ENCODE peak calls at places on chromosomes 5 and 9, in four cellular contexts. D is right atrium auricular region, T is iris pigment epithelial cell, Y is fibroblast of mammary gland. X is an unnamed sample.

GRCh38 chr5:72070519-72070918 is 36.8 kb upstream of the MAP1B start:
- DNase-seq in D (no peak), T (no peak), Y (no peak), X (no peak)

GRCh38 chr5:175003531-175003930 is 279.1 kb downstream of the MSX2 start:
- DNase-seq in D (no peak), T (no peak), Y (no peak), X (no peak)

GRCh38 chr5:115616892-115617291 is 8.9 kb downstream of the TMED7 start:
- DNase-seq in D (no peak), T (no peak), Y (no peak), X (no peak)

GRCh38 chr9:9100070-9100469 is 1300.5 kb upstream of the DMAC1 start:
- DNase-seq in D (no peak), T (no peak), Y (no peak), X (no peak)

GRCh38 chr9:123373447-123373923 is 17.5 kb downstream of the CRB2 start:
- DNase-seq in D (no peak), T (no peak), Y (no peak), X (no peak)

GRCh38 chr5:72041643-72042042 is 65.6 kb upstream of the MAP1B start:
- DNase-seq in D (no peak), T (no peak), Y (no peak), X (no peak)

GRCh38 chr9:9229269-9229668 is 1383.5 kb downstream of the PTPRD start:
- DNase-seq in D (no peak), T (no peak), Y (peak), X (no peak)

GRCh38 chr9:17425379-17425778 is 153.5 kb upstream of the SH3GL2 start:
- DNase-seq in D (no peak), T (no peak), Y (no peak), X (no peak)

GRCh38 chr9:13900449-13900848 is 413.5 kb downstream of the NFIB start:
- DNase-seq in D (no peak), T (no peak), Y (no peak), X (peak)

GRCh38 chr9:89426389-89426961 is 71.4 kb downstream of the SEMA4D start:
- DNase-seq in D (no peak), T (no peak), Y (no peak), X (no peak)

GRCh38 chr9:69193685-69194032 is 19.6 kb downstream of the TJP2 start:
- DNase-seq in D (no peak), T (no peak), Y (no peak), X (no peak)

GRCh38 chr5:172770374-172770674 is 671 bp downstream of the DUSP1 start:
- DNase-seq in D (no peak), T (no peak), Y (no peak), X (no peak)

GRCh38 chr5:10894445-10895054 is 133.5 kb upstream of the DAP start:
- DNase-seq in D (no peak), T (no peak), Y (no peak), X (no peak)

GRCh38 chr5:157516016-157516415 is 56.0 kb downstream of the NIPAL4 start:
- DNase-seq in D (no peak), T (peak), Y (peak), X (no peak)

GRCh38 chr9:137017071-137017470 is 11.0 kb downstream of the ABCA2 start:
- DNase-seq in D (no peak), T (no peak), Y (no peak), X (no peak)

GRCh38 chr9:87500491-87500890 is 2.8 kb downstream of the DAPK1 start:
- DNase-seq in D (no peak), T (no peak), Y (peak), X (no peak)

GRCh38 chr9:100216178-100216787 is 117.2 kb downstream of the INVS start:
- DNase-seq in D (peak), T (peak), Y (peak), X (peak)

GRCh38 chr5:116045821-116046220 is 13.5 kb downstream of the ARL14EPL start:
- DNase-seq in D (no peak), T (no peak), Y (no peak), X (no peak)

GRCh38 chr5:67581203-67581602 is 384.6 kb upstream of the CD180 start:
- DNase-seq in D (no peak), T (peak), Y (peak), X (no peak)

GRCh38 chr5:133868946-133869674 is 99.3 kb downstream of the C5orf15 start:
- DNase-seq in D (peak), T (peak), Y (peak), X (peak)

GRCh38 chr9:93303806-93304573 is 120.1 kb downstream of the WNK2 start:
- DNase-seq in D (no peak), T (no peak), Y (no peak), X (peak)

GRCh38 chr9:134867917-134868750 is 12.5 kb upstream of the FCN2 start:
- DNase-seq in D (no peak), T (no peak), Y (no peak), X (no peak)

GRCh38 chr5:124236366-124237231 is 509.8 kb downstream of the ZNF608 start:
- DNase-seq in D (no peak), T (no peak), Y (peak), X (no peak)

GRCh38 chr9:129888085-129888808 is 53.0 kb downstream of the USP20 start:
- DNase-seq in D (no peak), T (no peak), Y (no peak), X (no peak)

GRCh38 chr5:128538249-128539037 is 398 bp upstream of the FBN2 start:
- DNase-seq in D (no peak), T (peak), Y (peak), X (peak)

GRCh38 chr5:174636081-174636480 is 88.3 kb upstream of the MSX2 start:
- DNase-seq in D (no peak), T (no peak), Y (no peak), X (no peak)

GRCh38 chr9:131217321-131218031 is 58.8 kb downstream of the FAM78A start:
- DNase-seq in D (no peak), T (no peak), Y (no peak), X (no peak)

GRCh38 chr5:97388794-97389193 is 205.7 kb upstream of the RIOK2 start:
- DNase-seq in D (no peak), T (peak), Y (peak), X (no peak)

GRCh38 chr5:69024241-69024651 is 69.6 kb upstream of the SLC30A5 start:
- DNase-seq in D (no peak), T (peak), Y (peak), X (peak)

GRCh38 chr9:71928376-71928775 is 16.9 kb downstream of the C9orf85 start:
- DNase-seq in D (no peak), T (no peak), Y (peak), X (no peak)

GRCh38 chr9:133576591-133577462 is 32.4 kb downstream of the FAM163B start:
- DNase-seq in D (no peak), T (peak), Y (peak), X (no peak)